ENCODE peak calls at places on chromosomes 2 and 18, in four cellular contexts. One of them, this sample, is unnamed.

GRCh38 chr2:20141806-20142205 is 83.1 kb downstream of the SDC1 start:
- DNase-seq in mesendoderm: no peak
- DNase-seq in H9: no peak
- DNase-seq in IMR-90: no peak
- DNase-seq in this sample: no peak

GRCh38 chr2:40072442-40073232 is 293.6 kb upstream of the THUMPD2 start:
- DNase-seq in mesendoderm: no peak
- DNase-seq in H9: no peak
- DNase-seq in IMR-90: no peak
- DNase-seq in this sample: no peak

GRCh38 chr2:20539776-20540586 is 93.1 kb downstream of the RHOB start:
- DNase-seq in mesendoderm: no peak
- DNase-seq in H9: no peak
- DNase-seq in IMR-90: no peak
- DNase-seq in this sample: no peak

GRCh38 chr18:48788378-48788777 is 162.4 kb downstream of the SMAD7 start:
- DNase-seq in mesendoderm: no peak
- DNase-seq in H9: no peak
- DNase-seq in IMR-90: no peak
- DNase-seq in this sample: no peak

GRCh38 chr2:203858176-203858575 is 9.4 kb upstream of the CTLA4 start:
- DNase-seq in mesendoderm: no peak
- DNase-seq in H9: no peak
- DNase-seq in IMR-90: no peak
- DNase-seq in this sample: no peak

GRCh38 chr18:32177530-32177929 is 12.3 kb upstream of the MEP1B start:
- DNase-seq in mesendoderm: no peak
- DNase-seq in H9: no peak
- DNase-seq in IMR-90: no peak
- DNase-seq in this sample: no peak

GRCh38 chr2:2586068-2586776 is 255.1 kb upstream of the MYT1L start:
- DNase-seq in mesendoderm: no peak
- DNase-seq in H9: no peak
- DNase-seq in IMR-90: no peak
- DNase-seq in this sample: no peak

GRCh38 chr2:207767461-207768167 is 2.1 kb downstream of the FZD5 start:
- DNase-seq in mesendoderm: peak
- DNase-seq in H9: peak
- DNase-seq in IMR-90: no peak
- DNase-seq in this sample: no peak

GRCh38 chr2:176534798-176535479 is 265.7 kb downstream of the MTX2 start:
- DNase-seq in mesendoderm: no peak
- DNase-seq in H9: no peak
- DNase-seq in IMR-90: no peak
- DNase-seq in this sample: no peak

GRCh38 chr2:74831693-74832530 is 2.0 kb upstream of the HK2 start:
- DNase-seq in mesendoderm: peak
- DNase-seq in H9: no peak
- DNase-seq in IMR-90: peak
- DNase-seq in this sample: no peak

GRCh38 chr18:63074987-63075404 is 244.6 kb downstream of the BCL2 start:
- DNase-seq in mesendoderm: peak
- DNase-seq in H9: peak
- DNase-seq in IMR-90: peak
- DNase-seq in this sample: peak

GRCh38 chr2:148643998-148644884 is at the start of gene EPC2:
- DNase-seq in mesendoderm: peak
- DNase-seq in H9: peak
- DNase-seq in IMR-90: peak
- DNase-seq in this sample: peak

GRCh38 chr18:70413455-70413854 is 124.6 kb downstream of the SOCS6 start:
- DNase-seq in mesendoderm: no peak
- DNase-seq in H9: no peak
- DNase-seq in IMR-90: no peak
- DNase-seq in this sample: no peak

GRCh38 chr2:195657634-195658540 is 861 bp downstream of the SLC39A10 start:
- DNase-seq in mesendoderm: peak
- DNase-seq in H9: peak
- DNase-seq in IMR-90: peak
- DNase-seq in this sample: no peak

GRCh38 chr2:192148620-192149321 is 46.0 kb downstream of the TMEFF2 start:
- DNase-seq in mesendoderm: peak
- DNase-seq in H9: no peak
- DNase-seq in IMR-90: peak
- DNase-seq in this sample: no peak

GRCh38 chr2:18465979-18466378 is 94.5 kb downstream of the RDH14 start:
- DNase-seq in mesendoderm: no peak
- DNase-seq in H9: no peak
- DNase-seq in IMR-90: peak
- DNase-seq in this sample: no peak

GRCh38 chr2:230472619-230473018 is 56.6 kb downstream of the SP100 start:
- DNase-seq in mesendoderm: no peak
- DNase-seq in H9: no peak
- DNase-seq in IMR-90: peak
- DNase-seq in this sample: no peak

GRCh38 chr2:8267103-8267502 is 414.8 kb upstream of the ID2 start:
- DNase-seq in mesendoderm: no peak
- DNase-seq in H9: no peak
- DNase-seq in IMR-90: no peak
- DNase-seq in this sample: no peak

GRCh38 chr18:34729740-34730338 is 19.7 kb downstream of the DTNA start:
- DNase-seq in mesendoderm: peak
- DNase-seq in H9: no peak
- DNase-seq in IMR-90: no peak
- DNase-seq in this sample: no peak

GRCh38 chr2:175205523-175205922 is 24.0 kb upstream of the ATP5MC3 start:
- DNase-seq in mesendoderm: no peak
- DNase-seq in H9: no peak
- DNase-seq in IMR-90: peak
- DNase-seq in this sample: no peak

GRCh38 chr18:68564961-68565360 is 149.9 kb downstream of the TMX3 start:
- DNase-seq in mesendoderm: peak
- DNase-seq in H9: no peak
- DNase-seq in IMR-90: no peak
- DNase-seq in this sample: no peak

GRCh38 chr2:241733391-241734207 is 831 bp upstream of the D2HGDH start:
- DNase-seq in mesendoderm: no peak
- DNase-seq in H9: no peak
- DNase-seq in IMR-90: no peak
- DNase-seq in this sample: no peak

GRCh38 chr2:211854832-211855231 is 683.8 kb downstream of the ERBB4 start:
- DNase-seq in mesendoderm: no peak
- DNase-seq in H9: no peak
- DNase-seq in IMR-90: no peak
- DNase-seq in this sample: no peak
- H4K5ac ChIP-seq in mesendoderm: no peak
- H4K5ac ChIP-seq in H9: no peak
- H4K5ac ChIP-seq in IMR-90: no peak
- H4K5ac ChIP-seq in this sample: no peak

GRCh38 chr18:9694174-9694573 is 13.9 kb upstream of the RAB31 start:
- DNase-seq in mesendoderm: no peak
- DNase-seq in H9: no peak
- DNase-seq in IMR-90: no peak
- DNase-seq in this sample: no peak

GRCh38 chr18:9691235-9691634 is 16.9 kb upstream of the RAB31 start:
- DNase-seq in mesendoderm: no peak
- DNase-seq in H9: no peak
- DNase-seq in IMR-90: no peak
- DNase-seq in this sample: no peak

GRCh38 chr18:9688036-9688741 is 19.9 kb upstream of the RAB31 start:
- DNase-seq in mesendoderm: no peak
- DNase-seq in H9: no peak
- DNase-seq in IMR-90: peak
- DNase-seq in this sample: no peak

GRCh38 chr18:9689253-9689652 is 18.8 kb upstream of the RAB31 start:
- DNase-seq in mesendoderm: no peak
- DNase-seq in H9: no peak
- DNase-seq in IMR-90: no peak
- DNase-seq in this sample: no peak

DNA sequence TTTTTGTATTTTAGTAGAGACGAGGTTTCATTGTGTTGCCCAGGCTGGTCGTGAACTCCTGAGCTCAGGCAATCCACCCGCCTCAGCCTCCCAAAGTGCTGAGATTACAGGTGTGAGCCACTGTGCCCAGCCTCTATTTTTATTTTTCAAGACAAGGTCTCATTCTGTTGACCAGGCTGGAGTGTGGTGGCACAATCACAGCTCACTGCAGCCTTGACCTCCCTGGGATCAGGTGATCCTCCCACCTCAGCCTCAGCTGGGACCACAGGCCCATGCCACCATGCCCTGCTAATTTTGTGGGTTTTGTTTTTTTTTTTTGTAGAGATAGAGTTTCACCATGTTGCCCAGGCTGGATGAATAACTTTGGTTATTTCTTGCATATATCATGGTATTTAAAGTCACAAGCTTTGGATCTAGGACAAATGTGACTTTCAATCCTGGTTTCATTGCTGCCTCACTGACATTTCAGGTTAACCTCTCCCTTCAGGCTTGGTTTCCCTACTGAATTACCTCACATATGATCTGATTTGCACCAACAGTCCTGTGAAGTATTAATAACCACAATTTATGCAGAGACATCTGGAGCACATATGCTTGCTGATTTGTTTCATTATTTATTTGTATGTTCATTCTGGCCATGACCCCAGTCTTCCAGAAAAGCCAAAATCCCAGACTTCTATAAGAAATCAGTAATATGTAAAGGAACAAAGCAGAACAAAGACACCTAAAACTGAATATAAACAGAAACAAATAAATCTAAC is 17.5 kb upstream of the RAB31 start:
- DNase-seq in mesendoderm: no peak
- DNase-seq in H9: no peak
- DNase-seq in IMR-90: peak
- DNase-seq in this sample: no peak
- H4K5ac ChIP-seq in mesendoderm: no peak
- H4K5ac ChIP-seq in H9: no peak
- H4K5ac ChIP-seq in IMR-90: no peak
- H4K5ac ChIP-seq in this sample: no peak

GRCh38 chr2:205869439-205869838 is 187.1 kb downstream of the NRP2 start:
- DNase-seq in mesendoderm: no peak
- DNase-seq in H9: no peak
- DNase-seq in IMR-90: no peak
- DNase-seq in this sample: no peak
- H4K5ac ChIP-seq in mesendoderm: no peak
- H4K5ac ChIP-seq in H9: no peak
- H4K5ac ChIP-seq in IMR-90: no peak
- H4K5ac ChIP-seq in this sample: no peak

GRCh38 chr2:187429989-187430388 is 18.1 kb downstream of the CALCRL start:
- DNase-seq in mesendoderm: no peak
- DNase-seq in H9: no peak
- DNase-seq in IMR-90: peak
- DNase-seq in this sample: no peak

GRCh38 chr2:187422277-187422676 is 25.8 kb downstream of the CALCRL start:
- DNase-seq in mesendoderm: no peak
- DNase-seq in H9: no peak
- DNase-seq in IMR-90: no peak
- DNase-seq in this sample: no peak

DNA sequence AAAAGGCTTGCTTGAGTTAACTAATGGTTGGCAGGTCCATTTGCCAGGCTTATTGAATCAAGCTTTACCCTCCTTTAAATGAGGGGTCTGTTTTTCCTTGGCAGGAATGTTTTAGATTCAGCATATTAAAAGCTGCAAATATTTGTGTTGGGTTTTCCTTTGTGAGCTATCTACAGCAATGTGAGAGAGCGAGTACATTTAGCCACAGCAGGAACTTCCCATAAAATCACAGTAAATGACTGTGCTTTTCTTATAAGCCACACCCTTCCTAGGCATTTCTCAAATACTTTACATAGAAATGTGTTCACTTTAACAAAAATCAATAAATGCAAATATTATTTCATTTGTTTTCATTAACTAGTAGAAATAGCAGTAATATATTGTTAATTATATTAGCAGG is 23.9 kb downstream of the CALCRL start:
- DNase-seq in mesendoderm: peak
- DNase-seq in H9: no peak
- DNase-seq in IMR-90: no peak
- DNase-seq in this sample: no peak
- H4K5ac ChIP-seq in mesendoderm: no peak
- H4K5ac ChIP-seq in H9: no peak
- H4K5ac ChIP-seq in IMR-90: no peak
- H4K5ac ChIP-seq in this sample: no peak

DNA sequence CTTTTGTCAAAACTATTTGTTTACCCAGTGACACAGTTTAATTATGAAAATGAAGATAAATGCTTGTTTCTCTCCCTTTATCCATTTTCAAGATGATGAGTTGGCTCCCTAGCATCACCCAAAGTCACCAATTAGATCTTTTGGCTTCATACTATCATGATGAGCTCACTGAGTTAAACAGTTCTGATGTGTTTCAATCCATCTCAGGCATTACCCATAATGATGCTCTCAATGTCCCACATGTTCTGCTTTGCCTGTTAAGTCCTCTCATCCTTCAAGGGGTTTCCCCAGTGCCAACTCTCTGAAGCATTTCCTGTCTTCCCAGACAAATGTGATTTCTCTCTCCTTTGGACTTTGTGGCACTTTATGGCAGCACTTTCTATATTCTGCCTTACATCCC is 92.7 kb downstream of the EPB41L3 start:
- DNase-seq in mesendoderm: no peak
- DNase-seq in H9: no peak
- DNase-seq in IMR-90: peak
- DNase-seq in this sample: no peak
- H4K5ac ChIP-seq in mesendoderm: no peak
- H4K5ac ChIP-seq in H9: no peak
- H4K5ac ChIP-seq in IMR-90: no peak
- H4K5ac ChIP-seq in this sample: no peak